ENCODE peak calls at places on chromosomes 5 and 9, in ten cellular contexts. A is head of caudate nucleus; Y is T-helper 2 cell; B is CD4-positive, alpha-beta T cell; J is germinal center; H is bronchial epithelial cell; N is breast epithelium; K is mesothelial cell of epicardium; U is activated T-cell treated with anti-CD3 and anti-CD28 coated beads, Interleukin-2, amount 50 U/mL, for 4 hours; Q is stimulated activated CD8-positive, alpha-beta memory T cell treated with anti-CD3 and anti-CD28 coated beads, Interleukin-15, amount 100 ng/mL, for 24 hours. W is an unnamed sample.

GRCh38 chr9:128635266-128636023 is 21.2 kb downstream of the DYNC2I2 start:
- DNase-seq in B (no peak), H (peak; percentile 93), K (peak; percentile 80), J (no peak), Q (no peak), Y (no peak), A (no peak), N (peak; percentile 93), U (no peak), W (no peak)

GRCh38 chr5:134240421-134240962 is 14.6 kb upstream of the PPP2CA start:
- DNase-seq in Q (no peak), K (no peak), J (peak; percentile 16), N (no peak), Y (no peak), A (peak; percentile 63), U (no peak), B (no peak), H (peak; percentile 72), W (peak; percentile 76)

GRCh38 chr5:175821790-175822211 is 49.6 kb upstream of the CPLX2 start:
- DNase-seq in N (no peak), U (no peak), K (no peak), A (no peak), H (no peak), Q (no peak), J (no peak), Y (no peak), B (no peak), W (no peak)

GRCh38 chr5:1011226-1011631 is 2.6 kb downstream of the NKD2 start:
- DNase-seq in Y (no peak), H (peak; percentile 22), Q (no peak), A (no peak), J (peak; percentile 79), K (peak; percentile 72), B (peak; percentile 30), U (peak; percentile 44), N (peak; percentile 54), W (no peak)

GRCh38 chr5:132765311-132766019 is 11.6 kb downstream of the SEPTIN8 start:
- DNase-seq in Y (no peak), K (peak; percentile 29), U (no peak), H (no peak), A (no peak), B (no peak), J (no peak), Q (no peak), N (no peak), W (no peak)

GRCh38 chr5:181217805-181218065 is 5.3 kb upstream of the TRIM41 start:
- DNase-seq in N (no peak), Y (no peak), A (peak; percentile 66), J (no peak), U (no peak), Q (no peak), K (no peak), H (no peak), B (no peak), W (no peak)

GRCh38 chr9:128863647-128864046 is 18.1 kb downstream of the KYAT1 start:
- DNase-seq in A (peak; percentile 49), Q (peak; percentile 84), H (peak; percentile 41), N (peak; percentile 77), J (peak; percentile 84), B (peak; percentile 82), K (peak; percentile 74), Y (peak; percentile 77), U (peak; percentile 85), W (no peak)

GRCh38 chr9:9961934-9962333 is 650.9 kb downstream of the PTPRD start:
- DNase-seq in J (no peak), U (no peak), K (no peak), B (no peak), A (no peak), H (no peak), Y (no peak), N (no peak), Q (no peak), W (no peak)

GRCh38 chr5:153783278-153783677 is 255.4 kb downstream of the FAM114A2 start:
- DNase-seq in Y (no peak), K (no peak), U (no peak), B (no peak), N (no peak), A (no peak), J (no peak), Q (no peak), H (no peak), W (no peak)

GRCh38 chr5:74145904-74146303 is 494.6 kb downstream of the ENC1 start:
- DNase-seq in Y (no peak), Q (no peak), H (no peak), J (no peak), A (no peak), U (no peak), K (no peak), B (no peak), N (no peak), W (no peak)

GRCh38 chr5:148585988-148586387 is 68.3 kb downstream of the HTR4 start:
- DNase-seq in U (no peak), Y (no peak), J (no peak), H (peak; percentile 2), A (no peak), K (no peak), N (no peak), Q (no peak), B (no peak), W (no peak)

GRCh38 chr9:83062653-83063527 is at the start of gene RASEF:
- DNase-seq in J (no peak), A (no peak), K (peak; percentile 70), B (no peak), U (no peak), Q (no peak), N (peak; percentile 86), Y (no peak), H (peak; percentile 47), W (no peak)

W was measured in globus pallidus.